ENCODE peak calls at places on chromosome 17, in nine cellular contexts. One of them, this sample, is unnamed.

GRCh38 chr17:39404542-39405378 is 3.3 kb upstream of the FBXL20 start:
- DNase-seq in colonic mucosa: no peak
- DNase-seq in NCI-H1930: no peak
- DNase-seq in body of pancreas: no peak
- DNase-seq in neuronal stem cell: no peak
- DNase-seq in naive thymus-derived CD4-positive, alpha-beta T cell: no peak
- DNase-seq in hypothalamus: no peak
- DNase-seq in T-cell: no peak
- DNase-seq in epithelial cell of prostate: peak
- DNase-seq in this sample: peak

GRCh38 chr17:4988168-4988567 is 693 bp upstream of the CAMTA2 start:
- DNase-seq in colonic mucosa: no peak
- DNase-seq in body of pancreas: no peak
- DNase-seq in T-cell: no peak
- DNase-seq in naive thymus-derived CD4-positive, alpha-beta T cell: no peak
- DNase-seq in hypothalamus: no peak
- DNase-seq in NCI-H1930: no peak
- DNase-seq in neuronal stem cell: no peak
- DNase-seq in epithelial cell of prostate: no peak
- DNase-seq in this sample: no peak

GRCh38 chr17:20184977-20185619 is 175.9 kb downstream of the SPECC1 start:
- DNase-seq in colonic mucosa: no peak
- DNase-seq in NCI-H1930: no peak
- DNase-seq in neuronal stem cell: no peak
- DNase-seq in T-cell: no peak
- DNase-seq in epithelial cell of prostate: no peak
- DNase-seq in body of pancreas: peak
- DNase-seq in naive thymus-derived CD4-positive, alpha-beta T cell: no peak
- DNase-seq in hypothalamus: no peak
- DNase-seq in this sample: no peak

GRCh38 chr17:39688945-39689344 is 1.1 kb upstream of the PGAP3 start:
- DNase-seq in hypothalamus: no peak
- DNase-seq in body of pancreas: no peak
- DNase-seq in colonic mucosa: no peak
- DNase-seq in naive thymus-derived CD4-positive, alpha-beta T cell: no peak
- DNase-seq in T-cell: no peak
- DNase-seq in epithelial cell of prostate: no peak
- DNase-seq in NCI-H1930: no peak
- DNase-seq in neuronal stem cell: no peak
- DNase-seq in this sample: no peak

GRCh38 chr17:10842658-10843057 is 4.8 kb upstream of the PIRT start:
- DNase-seq in colonic mucosa: no peak
- DNase-seq in NCI-H1930: no peak
- DNase-seq in neuronal stem cell: no peak
- DNase-seq in naive thymus-derived CD4-positive, alpha-beta T cell: no peak
- DNase-seq in epithelial cell of prostate: no peak
- DNase-seq in T-cell: no peak
- DNase-seq in hypothalamus: peak
- DNase-seq in body of pancreas: no peak
- DNase-seq in this sample: no peak

GRCh38 chr17:81422776-81423697 is 27.8 kb downstream of the BAHCC1 start:
- DNase-seq in body of pancreas: peak
- DNase-seq in naive thymus-derived CD4-positive, alpha-beta T cell: no peak
- DNase-seq in hypothalamus: peak
- DNase-seq in epithelial cell of prostate: peak
- DNase-seq in colonic mucosa: no peak
- DNase-seq in T-cell: no peak
- DNase-seq in neuronal stem cell: no peak
- DNase-seq in NCI-H1930: no peak
- DNase-seq in this sample: peak

GRCh38 chr17:82316651-82317393 is 586 bp downstream of the CD7 start:
- DNase-seq in neuronal stem cell: no peak
- DNase-seq in T-cell: no peak
- DNase-seq in body of pancreas: no peak
- DNase-seq in NCI-H1930: no peak
- DNase-seq in colonic mucosa: no peak
- DNase-seq in epithelial cell of prostate: no peak
- DNase-seq in naive thymus-derived CD4-positive, alpha-beta T cell: peak
- DNase-seq in hypothalamus: no peak
- DNase-seq in this sample: no peak

GRCh38 chr17:8152981-8153549 is 861 bp upstream of the PER1 start:
- DNase-seq in neuronal stem cell: no peak
- DNase-seq in NCI-H1930: no peak
- DNase-seq in colonic mucosa: no peak
- DNase-seq in naive thymus-derived CD4-positive, alpha-beta T cell: peak
- DNase-seq in hypothalamus: no peak
- DNase-seq in T-cell: no peak
- DNase-seq in epithelial cell of prostate: no peak
- DNase-seq in body of pancreas: no peak
- DNase-seq in this sample: no peak

GRCh38 chr17:45320349-45320930 is 3.6 kb upstream of the MAP3K14 start:
- DNase-seq in T-cell: no peak
- DNase-seq in NCI-H1930: no peak
- DNase-seq in neuronal stem cell: no peak
- DNase-seq in epithelial cell of prostate: no peak
- DNase-seq in colonic mucosa: no peak
- DNase-seq in naive thymus-derived CD4-positive, alpha-beta T cell: no peak
- DNase-seq in body of pancreas: no peak
- DNase-seq in hypothalamus: no peak
- DNase-seq in this sample: peak

GRCh38 chr17:77144227-77144626 is 3.5 kb downstream of the SEC14L1 start:
- DNase-seq in colonic mucosa: no peak
- DNase-seq in naive thymus-derived CD4-positive, alpha-beta T cell: no peak
- DNase-seq in neuronal stem cell: no peak
- DNase-seq in T-cell: no peak
- DNase-seq in body of pancreas: peak
- DNase-seq in epithelial cell of prostate: no peak
- DNase-seq in hypothalamus: no peak
- DNase-seq in NCI-H1930: no peak
- DNase-seq in this sample: no peak

GRCh38 chr17:63919311-63919723 is 678 bp upstream of the GH1 start:
- DNase-seq in naive thymus-derived CD4-positive, alpha-beta T cell: peak
- DNase-seq in body of pancreas: peak
- DNase-seq in epithelial cell of prostate: no peak
- DNase-seq in hypothalamus: peak
- DNase-seq in T-cell: peak
- DNase-seq in colonic mucosa: peak
- DNase-seq in neuronal stem cell: peak
- DNase-seq in NCI-H1930: no peak
- DNase-seq in this sample: no peak

GRCh38 chr17:81405382-81406005 is 10.2 kb downstream of the BAHCC1 start:
- DNase-seq in colonic mucosa: no peak
- DNase-seq in neuronal stem cell: no peak
- DNase-seq in body of pancreas: peak
- DNase-seq in NCI-H1930: no peak
- DNase-seq in naive thymus-derived CD4-positive, alpha-beta T cell: no peak
- DNase-seq in epithelial cell of prostate: no peak
- DNase-seq in T-cell: no peak
- DNase-seq in hypothalamus: no peak
- DNase-seq in this sample: no peak

GRCh38 chr17:66747561-66748275 is 87.2 kb upstream of the CACNG5 start:
- DNase-seq in T-cell: no peak
- DNase-seq in neuronal stem cell: no peak
- DNase-seq in colonic mucosa: no peak
- DNase-seq in NCI-H1930: no peak
- DNase-seq in epithelial cell of prostate: no peak
- DNase-seq in naive thymus-derived CD4-positive, alpha-beta T cell: no peak
- DNase-seq in body of pancreas: no peak
- DNase-seq in hypothalamus: no peak
- DNase-seq in this sample: peak

GRCh38 chr17:951388-952132 is 28.0 kb downstream of the NXN start:
- DNase-seq in epithelial cell of prostate: no peak
- DNase-seq in neuronal stem cell: peak
- DNase-seq in hypothalamus: no peak
- DNase-seq in colonic mucosa: no peak
- DNase-seq in T-cell: no peak
- DNase-seq in NCI-H1930: no peak
- DNase-seq in body of pancreas: peak
- DNase-seq in naive thymus-derived CD4-positive, alpha-beta T cell: no peak
- DNase-seq in this sample: no peak

GRCh38 chr17:80866050-80866793 is 125.4 kb upstream of the CHMP6 start:
- DNase-seq in neuronal stem cell: no peak
- DNase-seq in hypothalamus: peak
- DNase-seq in body of pancreas: peak
- DNase-seq in naive thymus-derived CD4-positive, alpha-beta T cell: peak
- DNase-seq in NCI-H1930: peak
- DNase-seq in epithelial cell of prostate: no peak
- DNase-seq in colonic mucosa: peak
- DNase-seq in T-cell: no peak
- DNase-seq in this sample: no peak

GRCh38 chr17:7557147-7557764 is 1.3 kb upstream of the TNFSF13 start:
- DNase-seq in NCI-H1930: no peak
- DNase-seq in naive thymus-derived CD4-positive, alpha-beta T cell: no peak
- DNase-seq in epithelial cell of prostate: no peak
- DNase-seq in body of pancreas: no peak
- DNase-seq in colonic mucosa: peak
- DNase-seq in hypothalamus: no peak
- DNase-seq in T-cell: no peak
- DNase-seq in neuronal stem cell: no peak
- DNase-seq in this sample: no peak

GRCh38 chr17:45234641-45235040 is 13.0 kb downstream of the FMNL1 start:
- DNase-seq in body of pancreas: no peak
- DNase-seq in neuronal stem cell: no peak
- DNase-seq in naive thymus-derived CD4-positive, alpha-beta T cell: peak
- DNase-seq in NCI-H1930: peak
- DNase-seq in T-cell: no peak
- DNase-seq in hypothalamus: no peak
- DNase-seq in colonic mucosa: no peak
- DNase-seq in epithelial cell of prostate: no peak
- DNase-seq in this sample: no peak

GRCh38 chr17:65670667-65671371 is 109.4 kb upstream of the AXIN2 start:
- DNase-seq in epithelial cell of prostate: no peak
- DNase-seq in body of pancreas: no peak
- DNase-seq in naive thymus-derived CD4-positive, alpha-beta T cell: no peak
- DNase-seq in NCI-H1930: no peak
- DNase-seq in neuronal stem cell: no peak
- DNase-seq in hypothalamus: no peak
- DNase-seq in T-cell: no peak
- DNase-seq in colonic mucosa: no peak
- DNase-seq in this sample: no peak

GRCh38 chr17:49859991-49860953 is 12.4 kb upstream of the TAC4 start:
- DNase-seq in body of pancreas: no peak
- DNase-seq in NCI-H1930: no peak
- DNase-seq in T-cell: no peak
- DNase-seq in hypothalamus: no peak
- DNase-seq in epithelial cell of prostate: no peak
- DNase-seq in naive thymus-derived CD4-positive, alpha-beta T cell: no peak
- DNase-seq in neuronal stem cell: no peak
- DNase-seq in colonic mucosa: peak
- DNase-seq in this sample: no peak

GRCh38 chr17:181213-182163 is at the start of gene DOC2B:
- DNase-seq in T-cell: no peak
- DNase-seq in NCI-H1930: no peak
- DNase-seq in naive thymus-derived CD4-positive, alpha-beta T cell: no peak
- DNase-seq in colonic mucosa: peak
- DNase-seq in neuronal stem cell: peak
- DNase-seq in hypothalamus: peak
- DNase-seq in body of pancreas: peak
- DNase-seq in epithelial cell of prostate: no peak
- DNase-seq in this sample: no peak

GRCh38 chr17:80817321-80817845 is 174.3 kb upstream of the CHMP6 start:
- DNase-seq in naive thymus-derived CD4-positive, alpha-beta T cell: no peak
- DNase-seq in colonic mucosa: no peak
- DNase-seq in neuronal stem cell: no peak
- DNase-seq in NCI-H1930: no peak
- DNase-seq in T-cell: no peak
- DNase-seq in hypothalamus: no peak
- DNase-seq in epithelial cell of prostate: no peak
- DNase-seq in body of pancreas: no peak
- DNase-seq in this sample: no peak

GRCh38 chr17:40056379-40057005 is 2.3 kb upstream of the MED24 start:
- DNase-seq in hypothalamus: no peak
- DNase-seq in NCI-H1930: no peak
- DNase-seq in colonic mucosa: no peak
- DNase-seq in naive thymus-derived CD4-positive, alpha-beta T cell: no peak
- DNase-seq in body of pancreas: no peak
- DNase-seq in epithelial cell of prostate: no peak
- DNase-seq in neuronal stem cell: no peak
- DNase-seq in T-cell: no peak
- DNase-seq in this sample: no peak

GRCh38 chr17:80242505-80242904 is 18.1 kb upstream of the RNF213 start:
- DNase-seq in neuronal stem cell: no peak
- DNase-seq in colonic mucosa: no peak
- DNase-seq in epithelial cell of prostate: no peak
- DNase-seq in hypothalamus: no peak
- DNase-seq in naive thymus-derived CD4-positive, alpha-beta T cell: no peak
- DNase-seq in body of pancreas: no peak
- DNase-seq in NCI-H1930: no peak
- DNase-seq in T-cell: no peak
- DNase-seq in this sample: no peak

GRCh38 chr17:79915850-79916430 is 76.7 kb upstream of the CBX4 start:
- DNase-seq in hypothalamus: no peak
- DNase-seq in colonic mucosa: peak
- DNase-seq in body of pancreas: peak
- DNase-seq in neuronal stem cell: no peak
- DNase-seq in T-cell: no peak
- DNase-seq in naive thymus-derived CD4-positive, alpha-beta T cell: no peak
- DNase-seq in NCI-H1930: no peak
- DNase-seq in epithelial cell of prostate: peak
- DNase-seq in this sample: peak

GRCh38 chr17:7587420-7587786 is 2.5 kb downstream of the SOX15 start:
- DNase-seq in body of pancreas: no peak
- DNase-seq in T-cell: no peak
- DNase-seq in NCI-H1930: no peak
- DNase-seq in naive thymus-derived CD4-positive, alpha-beta T cell: no peak
- DNase-seq in hypothalamus: no peak
- DNase-seq in colonic mucosa: no peak
- DNase-seq in epithelial cell of prostate: no peak
- DNase-seq in neuronal stem cell: no peak
- DNase-seq in this sample: peak

GRCh38 chr17:48472485-48473281 is 42.7 kb upstream of the SKAP1 start:
- DNase-seq in epithelial cell of prostate: no peak
- DNase-seq in hypothalamus: no peak
- DNase-seq in naive thymus-derived CD4-positive, alpha-beta T cell: no peak
- DNase-seq in body of pancreas: no peak
- DNase-seq in NCI-H1930: no peak
- DNase-seq in neuronal stem cell: no peak
- DNase-seq in colonic mucosa: no peak
- DNase-seq in T-cell: no peak
- DNase-seq in this sample: peak

GRCh38 chr17:27290916-27291598 is 2.9 kb upstream of the WSB1 start:
- DNase-seq in colonic mucosa: no peak
- DNase-seq in T-cell: no peak
- DNase-seq in naive thymus-derived CD4-positive, alpha-beta T cell: no peak
- DNase-seq in NCI-H1930: no peak
- DNase-seq in hypothalamus: no peak
- DNase-seq in epithelial cell of prostate: no peak
- DNase-seq in body of pancreas: no peak
- DNase-seq in neuronal stem cell: no peak
- DNase-seq in this sample: no peak

This sample was measured in foreskin keratinocyte.